ENCODE peak calls at places on chromosomes 2 and 18, in ten cellular contexts. E is fibroblast of mammary gland; K is lower lobe of right lung; W is Peyer's patch; P is small intestine; L is HFF-Myc; C is psoas muscle; O is CD4-positive, alpha-beta memory T cell; D is colonic mucosa; T is ovary. F is an unnamed sample.

GRCh38 chr2:35503738-35504160 is 851.8 kb upstream of the CRIM1 start:
- DNase-seq in O (no peak), E (no peak), W (no peak), C (no peak), L (no peak), K (no peak), P (no peak), T (no peak), D (no peak), F (no peak)

GRCh38 chr2:201955702-201956141 is 77.9 kb upstream of the FZD7 start:
- DNase-seq in P (no peak), C (peak), L (no peak), K (no peak), O (no peak), T (no peak), E (peak), W (no peak), D (no peak), F (no peak)

GRCh38 chr18:50738103-50738757 is 81.6 kb downstream of the MRO start:
- DNase-seq in P (no peak), C (no peak), L (no peak), O (no peak), W (no peak), T (no peak), E (no peak), D (no peak), K (no peak), F (no peak)

GRCh38 chr2:13252615-13253014 is 535.9 kb downstream of the TRIB2 start:
- DNase-seq in T (no peak), C (no peak), E (no peak), W (no peak), D (no peak), K (no peak), O (no peak), L (no peak), P (no peak), F (no peak)

GRCh38 chr18:73683618-73684238 is 463.9 kb downstream of the FBXO15 start:
- DNase-seq in P (no peak), K (no peak), L (no peak), C (no peak), E (peak), D (no peak), W (no peak), T (no peak), O (no peak), F (no peak)

GRCh38 chr2:128603411-128603924 is 284.8 kb upstream of the HS6ST1 start:
- DNase-seq in W (peak), T (no peak), D (no peak), L (no peak), P (no peak), E (no peak), C (peak), O (no peak), K (peak), F (peak)

GRCh38 chr18:8314123-8314522 is 295.1 kb upstream of the RAB12 start:
- DNase-seq in K (no peak), W (no peak), T (no peak), E (peak), L (no peak), D (no peak), P (no peak), C (no peak), O (no peak), F (no peak)

GRCh38 chr18:75395137-75395536 is 32.4 kb downstream of the SMIM21 start:
- DNase-seq in O (no peak), P (no peak), W (no peak), C (no peak), L (no peak), K (no peak), E (no peak), T (no peak), D (no peak), F (no peak)

GRCh38 chr2:15571729-15572128 is 10.6 kb upstream of the NBAS start:
- DNase-seq in T (no peak), E (no peak), O (no peak), K (no peak), C (no peak), L (no peak), P (no peak), D (no peak), W (no peak), F (no peak)

GRCh38 chr2:41119489-41119888 is 667.6 kb upstream of the SLC8A1 start:
- DNase-seq in O (no peak), L (no peak), E (no peak), K (no peak), W (no peak), P (no peak), D (no peak), T (no peak), C (no peak), F (no peak)

GRCh38 chr2:75157435-75157834 is 41.9 kb downstream of the TACR1 start:
- DNase-seq in L (no peak), D (no peak), W (no peak), K (no peak), E (peak), C (no peak), T (no peak), O (no peak), P (no peak), F (no peak)

GRCh38 chr2:85754313-85755095 is 713 bp downstream of the ATOH8 start:
- DNase-seq in T (no peak), D (no peak), L (no peak), W (no peak), E (no peak), O (peak), P (no peak), K (peak), C (peak), F (peak)

GRCh38 chr2:59196511-59196910 is 955.4 kb upstream of the FANCL start:
- DNase-seq in O (no peak), L (no peak), T (no peak), D (no peak), E (peak), C (no peak), K (no peak), W (no peak), P (no peak), F (no peak)

GRCh38 chr2:240326886-240327285 is 108.6 kb upstream of the GPC1 start:
- DNase-seq in L (no peak), W (no peak), D (no peak), E (no peak), C (no peak), T (no peak), K (no peak), O (no peak), P (no peak), F (peak)

GRCh38 chr18:3088444-3088843 is 75.5 kb upstream of the LPIN2 start:
- DNase-seq in E (no peak), W (no peak), T (no peak), L (no peak), P (peak), O (no peak), C (no peak), D (no peak), K (no peak), F (no peak)

GRCh38 chr2:24409700-24410556 is 49.6 kb upstream of the ITSN2 start:
- DNase-seq in C (no peak), L (peak), D (peak), P (peak), E (peak), W (no peak), O (no peak), T (no peak), K (no peak), F (no peak)

GRCh38 chr2:177466337-177467195 is 74.0 kb downstream of the AGPS start:
- DNase-seq in W (no peak), C (no peak), E (peak), K (no peak), T (no peak), O (no peak), D (no peak), P (no peak), L (no peak), F (no peak)

GRCh38 chr18:21270453-21270852 is 28.4 kb downstream of the GREB1L start:
- DNase-seq in L (no peak), E (peak), K (no peak), C (no peak), W (no peak), T (no peak), O (no peak), P (no peak), D (no peak), F (no peak)

GRCh38 chr2:166900700-166901099 is 12.4 kb downstream of the XIRP2 start:
- DNase-seq in C (no peak), K (no peak), W (no peak), L (no peak), O (no peak), T (no peak), D (no peak), E (peak), P (no peak), F (no peak)

GRCh38 chr2:20675701-20676352 is 8.9 kb downstream of the GDF7 start:
- DNase-seq in W (peak), T (no peak), L (no peak), P (peak), E (no peak), D (peak), O (no peak), K (no peak), C (no peak), F (peak)

GRCh38 chr2:51723716-51724115 is 691.8 kb upstream of the NRXN1 start:
- DNase-seq in D (no peak), L (no peak), K (no peak), E (peak), O (no peak), T (no peak), W (no peak), C (no peak), P (no peak), F (no peak)

GRCh38 chr18:51382081-51382480 is 184.6 kb upstream of the MEX3C start:
- DNase-seq in L (no peak), P (no peak), E (no peak), C (no peak), O (no peak), D (no peak), K (no peak), T (no peak), W (no peak), F (no peak)

DNA sequence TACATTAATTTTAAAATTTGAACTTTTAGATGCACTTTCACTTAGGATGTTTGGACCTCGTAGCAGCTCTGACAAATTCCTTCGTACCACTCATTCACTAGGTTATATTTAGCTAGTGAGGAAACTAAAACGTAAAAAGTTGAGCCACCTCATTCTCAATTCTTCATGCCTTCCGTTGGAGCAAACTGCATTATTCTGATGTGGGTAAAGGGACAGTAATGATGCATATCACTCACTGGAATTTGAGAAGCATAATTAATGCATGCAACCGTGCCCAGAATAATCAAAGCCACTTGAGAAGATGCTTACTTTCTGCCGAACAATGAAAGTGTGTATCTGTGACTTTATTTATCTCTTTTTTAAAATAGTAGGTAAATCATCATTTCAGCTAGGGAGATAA is 2.2 kb downstream of the CNOT9 start:
- DNase-seq in E (peak), C (no peak), W (no peak), O (no peak), T (no peak), P (no peak), D (no peak), L (no peak), K (no peak), F (no peak)
- H3K4me3 ChIP-seq in E (peak), C (peak), W (no peak), O (no peak), T (no peak), P (no peak), D (no peak), L (peak), K (peak), F (no peak)

GRCh38 chr2:205767617-205768016 is 85.3 kb downstream of the NRP2 start:
- DNase-seq in P (no peak), W (no peak), C (no peak), L (no peak), D (no peak), E (no peak), K (no peak), O (no peak), T (no peak), F (no peak)
- H3K4me3 ChIP-seq in P (no peak), W (no peak), C (no peak), L (no peak), D (no peak), E (no peak), K (no peak), O (no peak), T (no peak), F (no peak)

GRCh38 chr2:232503792-232504323 is 16.2 kb upstream of the ECEL1 start:
- DNase-seq in P (no peak), T (peak), E (no peak), D (no peak), W (no peak), O (no peak), K (no peak), C (no peak), L (no peak), F (no peak)
- H3K4me3 ChIP-seq in P (no peak), T (no peak), E (no peak), D (peak), W (peak), O (no peak), K (peak), C (peak), L (no peak), F (no peak)

GRCh38 chr2:136143603-136144451 is 25.9 kb upstream of the CXCR4 start:
- DNase-seq in P (no peak), L (no peak), T (no peak), C (no peak), D (no peak), O (no peak), E (no peak), W (no peak), K (no peak), F (no peak)
- H3K4me3 ChIP-seq in P (no peak), L (no peak), T (no peak), C (no peak), D (no peak), O (no peak), E (no peak), W (no peak), K (no peak), F (no peak)

GRCh38 chr2:196230051-196230450 is 58.7 kb upstream of the STK17B start:
- DNase-seq in P (peak), L (no peak), D (peak), W (no peak), O (peak), K (peak), C (no peak), T (no peak), E (no peak), F (no peak)

GRCh38 chr2:196230460-196230859 is 59.1 kb upstream of the STK17B start:
- DNase-seq in P (no peak), D (no peak), C (no peak), E (no peak), L (no peak), W (no peak), O (no peak), K (no peak), T (no peak), F (no peak)

GRCh38 chr2:196233033-196233807 is 61.8 kb upstream of the STK17B start:
- DNase-seq in K (no peak), O (no peak), L (peak), E (peak), C (peak), D (peak), T (no peak), P (peak), W (no peak), F (no peak)

GRCh38 chr2:196234672-196235071 is 63.3 kb upstream of the STK17B start:
- DNase-seq in W (no peak), D (no peak), L (no peak), C (no peak), T (no peak), P (no peak), E (peak), K (no peak), O (peak), F (no peak)

DNA sequence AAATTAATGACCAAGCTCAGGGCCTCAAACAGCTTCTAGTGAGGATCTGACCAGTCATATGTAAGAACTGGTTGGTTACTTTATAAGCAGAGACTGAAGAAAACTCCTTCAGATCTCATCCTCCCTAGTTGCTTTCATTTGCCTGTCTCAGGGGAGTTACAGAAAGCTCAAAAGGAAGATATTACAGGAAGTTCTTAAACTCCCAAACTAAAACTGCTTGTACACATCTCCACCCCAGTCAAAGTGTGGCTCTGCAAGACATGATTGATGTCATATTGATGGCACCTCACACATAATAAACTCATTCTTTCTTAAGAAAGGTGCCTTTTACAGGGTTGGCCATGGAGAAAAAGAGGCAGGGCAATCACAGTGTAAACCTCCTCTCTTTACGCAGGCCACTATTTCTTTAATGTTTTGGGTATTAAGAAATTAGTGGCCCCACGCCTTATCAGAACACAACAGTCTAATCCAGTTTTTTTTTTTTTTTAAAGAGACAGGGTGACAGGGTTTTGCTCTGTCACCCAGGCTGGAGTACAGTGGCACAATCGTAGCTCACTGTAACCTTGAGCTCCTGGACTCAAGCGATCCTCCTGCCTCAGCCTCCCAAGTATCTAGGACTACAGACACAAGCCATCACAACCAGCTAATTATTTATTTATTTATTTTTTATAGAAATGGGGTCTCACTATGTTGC is 62.6 kb upstream of the STK17B start:
- DNase-seq in E (peak), C (no peak), D (no peak), P (peak), K (no peak), O (peak), L (no peak), T (no peak), W (no peak), F (no peak)
- H3K4me3 ChIP-seq in E (no peak), C (no peak), D (no peak), P (no peak), K (no peak), O (no peak), L (no peak), T (no peak), W (no peak), F (no peak)

F was measured in kidney.